ENCODE peak calls at places on chromosomes 2 and 18, in six cellular contexts. One of them, this sample, is unnamed.

GRCh38 chr2:75146903-75147332 is 52.4 kb downstream of the TACR1 start:
- DNase-seq in H1: no peak
- DNase-seq in stomach: no peak
- DNase-seq in IMR-90: peak
- DNase-seq in sigmoid colon: no peak
- DNase-seq in adrenal gland: no peak
- DNase-seq in this sample: peak

GRCh38 chr18:31400191-31400590 is 23.6 kb downstream of the DSG4 start:
- DNase-seq in IMR-90: no peak
- DNase-seq in adrenal gland: no peak
- DNase-seq in stomach: no peak
- DNase-seq in H1: no peak
- DNase-seq in sigmoid colon: no peak
- DNase-seq in this sample: no peak

GRCh38 chr2:207767461-207768167 is 2.1 kb downstream of the FZD5 start:
- DNase-seq in H1: no peak
- DNase-seq in sigmoid colon: peak
- DNase-seq in adrenal gland: peak
- DNase-seq in IMR-90: no peak
- DNase-seq in stomach: peak
- DNase-seq in this sample: peak

GRCh38 chr18:76394780-76395476 is 100.1 kb downstream of the ZNF516 start:
- DNase-seq in H1: no peak
- DNase-seq in adrenal gland: no peak
- DNase-seq in stomach: no peak
- DNase-seq in sigmoid colon: peak
- DNase-seq in IMR-90: peak
- DNase-seq in this sample: no peak

GRCh38 chr2:232550351-232551261 is at the start of the genes EIF4E2 and TIGD1:
- DNase-seq in stomach: peak
- DNase-seq in sigmoid colon: peak
- DNase-seq in IMR-90: peak
- DNase-seq in H1: peak
- DNase-seq in adrenal gland: peak
- DNase-seq in this sample: peak

GRCh38 chr2:60746318-60746717 is 9.8 kb upstream of the PAPOLG start:
- DNase-seq in IMR-90: no peak
- DNase-seq in stomach: no peak
- DNase-seq in H1: no peak
- DNase-seq in sigmoid colon: no peak
- DNase-seq in adrenal gland: no peak
- DNase-seq in this sample: no peak

GRCh38 chr18:23301971-23302370 is 151.1 kb upstream of the RIOK3 start:
- DNase-seq in adrenal gland: no peak
- DNase-seq in stomach: no peak
- DNase-seq in IMR-90: no peak
- DNase-seq in H1: no peak
- DNase-seq in sigmoid colon: no peak
- DNase-seq in this sample: no peak

GRCh38 chr2:201781583-201782051 is 884 bp upstream of the ALS2 start:
- DNase-seq in adrenal gland: peak
- DNase-seq in stomach: no peak
- DNase-seq in H1: peak
- DNase-seq in sigmoid colon: peak
- DNase-seq in IMR-90: no peak
- DNase-seq in this sample: peak

GRCh38 chr2:217685255-217685605 is 317.6 kb downstream of the TNS1 start:
- DNase-seq in stomach: peak
- DNase-seq in H1: no peak
- DNase-seq in adrenal gland: peak
- DNase-seq in IMR-90: peak
- DNase-seq in sigmoid colon: peak
- DNase-seq in this sample: peak

GRCh38 chr2:30366199-30366691 is 80.8 kb upstream of the LCLAT1 start:
- DNase-seq in sigmoid colon: no peak
- DNase-seq in IMR-90: peak
- DNase-seq in stomach: no peak
- DNase-seq in H1: no peak
- DNase-seq in adrenal gland: no peak
- DNase-seq in this sample: no peak

GRCh38 chr18:21686282-21687105 is 18.1 kb downstream of the ABHD3 start:
- DNase-seq in IMR-90: peak
- DNase-seq in H1: no peak
- DNase-seq in adrenal gland: no peak
- DNase-seq in stomach: peak
- DNase-seq in sigmoid colon: no peak
- DNase-seq in this sample: no peak

GRCh38 chr2:43059183-43059897 is 167.1 kb downstream of the ZFP36L2 start:
- DNase-seq in sigmoid colon: peak
- DNase-seq in adrenal gland: peak
- DNase-seq in IMR-90: peak
- DNase-seq in stomach: no peak
- DNase-seq in H1: no peak
- DNase-seq in this sample: peak

GRCh38 chr2:15705310-15705709 is 113.6 kb downstream of the DDX1 start:
- DNase-seq in adrenal gland: no peak
- DNase-seq in IMR-90: no peak
- DNase-seq in stomach: no peak
- DNase-seq in sigmoid colon: no peak
- DNase-seq in H1: no peak
- DNase-seq in this sample: no peak

GRCh38 chr18:55386545-55386944 is 201.4 kb downstream of the TCF4 start:
- DNase-seq in stomach: no peak
- DNase-seq in H1: no peak
- DNase-seq in IMR-90: no peak
- DNase-seq in adrenal gland: no peak
- DNase-seq in sigmoid colon: no peak
- DNase-seq in this sample: no peak

GRCh38 chr2:239115616-239116015 is 267.7 kb downstream of the TWIST2 start:
- DNase-seq in H1: no peak
- DNase-seq in stomach: no peak
- DNase-seq in adrenal gland: no peak
- DNase-seq in IMR-90: no peak
- DNase-seq in sigmoid colon: no peak
- DNase-seq in this sample: no peak

GRCh38 chr18:495017-495416 is 5.5 kb downstream of the COLEC12 start:
- DNase-seq in H1: no peak
- DNase-seq in adrenal gland: no peak
- DNase-seq in IMR-90: peak
- DNase-seq in sigmoid colon: no peak
- DNase-seq in stomach: no peak
- DNase-seq in this sample: no peak

GRCh38 chr2:231932985-231933915 is 7.1 kb upstream of the NPPC start:
- DNase-seq in stomach: peak
- DNase-seq in adrenal gland: no peak
- DNase-seq in sigmoid colon: no peak
- DNase-seq in H1: peak
- DNase-seq in IMR-90: no peak
- DNase-seq in this sample: no peak

GRCh38 chr2:43592443-43592842 is 3.4 kb downstream of the THADA start:
- DNase-seq in stomach: no peak
- DNase-seq in H1: no peak
- DNase-seq in IMR-90: no peak
- DNase-seq in sigmoid colon: no peak
- DNase-seq in adrenal gland: no peak
- DNase-seq in this sample: no peak

GRCh38 chr18:49855711-49856110 is 42.4 kb upstream of the ACAA2 start:
- DNase-seq in IMR-90: no peak
- DNase-seq in adrenal gland: no peak
- DNase-seq in sigmoid colon: no peak
- DNase-seq in H1: no peak
- DNase-seq in stomach: no peak
- DNase-seq in this sample: no peak

GRCh38 chr2:7878786-7879515 is 802.9 kb upstream of the ID2 start:
- DNase-seq in H1: peak
- DNase-seq in adrenal gland: no peak
- DNase-seq in IMR-90: peak
- DNase-seq in sigmoid colon: no peak
- DNase-seq in stomach: no peak
- DNase-seq in this sample: no peak

GRCh38 chr2:70304501-70304900 is 2.6 kb upstream of the FAM136A start:
- DNase-seq in sigmoid colon: no peak
- DNase-seq in stomach: no peak
- DNase-seq in adrenal gland: no peak
- DNase-seq in H1: no peak
- DNase-seq in IMR-90: no peak
- DNase-seq in this sample: no peak

GRCh38 chr2:233466991-233467603 is 99.5 kb downstream of the USP40 start:
- DNase-seq in adrenal gland: peak
- DNase-seq in stomach: peak
- DNase-seq in sigmoid colon: peak
- DNase-seq in H1: no peak
- DNase-seq in IMR-90: no peak
- DNase-seq in this sample: no peak

GRCh38 chr2:176130153-176130916 is 830 bp downstream of the HOXD8 start:
- DNase-seq in H1: peak
- DNase-seq in sigmoid colon: peak
- DNase-seq in adrenal gland: peak
- DNase-seq in stomach: no peak
- DNase-seq in IMR-90: no peak
- DNase-seq in this sample: no peak

GRCh38 chr2:205865794-205866490 is 183.6 kb downstream of the NRP2 start:
- DNase-seq in H1: no peak
- DNase-seq in sigmoid colon: peak
- DNase-seq in adrenal gland: peak
- DNase-seq in IMR-90: no peak
- DNase-seq in stomach: no peak
- DNase-seq in this sample: peak

GRCh38 chr2:8882094-8882493 is 44.7 kb upstream of the KIDINS220 start:
- DNase-seq in H1: peak
- DNase-seq in adrenal gland: no peak
- DNase-seq in stomach: no peak
- DNase-seq in IMR-90: peak
- DNase-seq in sigmoid colon: no peak
- DNase-seq in this sample: no peak

GRCh38 chr2:37323770-37324535 is 680 bp downstream of the PRKD3 start:
- DNase-seq in H1: peak
- DNase-seq in sigmoid colon: peak
- DNase-seq in IMR-90: peak
- DNase-seq in adrenal gland: peak
- DNase-seq in stomach: no peak
- DNase-seq in this sample: peak

GRCh38 chr2:202037086-202037485 is 3.4 kb downstream of the FZD7 start:
- DNase-seq in stomach: no peak
- DNase-seq in IMR-90: peak
- DNase-seq in sigmoid colon: peak
- DNase-seq in H1: no peak
- DNase-seq in adrenal gland: no peak
- DNase-seq in this sample: no peak

GRCh38 chr18:9792565-9793226 is 84.6 kb downstream of the RAB31 start:
- DNase-seq in H1: peak
- DNase-seq in adrenal gland: no peak
- DNase-seq in IMR-90: no peak
- DNase-seq in sigmoid colon: no peak
- DNase-seq in stomach: no peak
- DNase-seq in this sample: no peak

GRCh38 chr18:48913201-48913600 is 37.6 kb downstream of the SMAD7 start:
- DNase-seq in IMR-90: no peak
- DNase-seq in sigmoid colon: peak
- DNase-seq in adrenal gland: no peak
- DNase-seq in stomach: peak
- DNase-seq in H1: no peak
- DNase-seq in this sample: no peak

GRCh38 chr2:27128810-27129571 is 5.4 kb downstream of the ABHD1 start:
- DNase-seq in H1: no peak
- DNase-seq in stomach: no peak
- DNase-seq in adrenal gland: no peak
- DNase-seq in IMR-90: no peak
- DNase-seq in sigmoid colon: no peak
- DNase-seq in this sample: no peak

GRCh38 chr18:11502368-11502767 is 107.0 kb upstream of the SLC35G4 start:
- DNase-seq in adrenal gland: no peak
- DNase-seq in H1: no peak
- DNase-seq in sigmoid colon: no peak
- DNase-seq in stomach: no peak
- DNase-seq in IMR-90: peak
- DNase-seq in this sample: no peak

GRCh38 chr2:85936421-85937068 is 47.8 kb upstream of the ST3GAL5 start:
- DNase-seq in IMR-90: no peak
- DNase-seq in H1: no peak
- DNase-seq in sigmoid colon: no peak
- DNase-seq in adrenal gland: peak
- DNase-seq in stomach: no peak
- DNase-seq in this sample: no peak

GRCh38 chr2:221606369-221606768 is 34.3 kb upstream of the EPHA4 start:
- DNase-seq in H1: no peak
- DNase-seq in adrenal gland: no peak
- DNase-seq in sigmoid colon: no peak
- DNase-seq in IMR-90: no peak
- DNase-seq in stomach: no peak
- DNase-seq in this sample: no peak

GRCh38 chr2:203809084-203809521 is 58.5 kb upstream of the CTLA4 start:
- DNase-seq in adrenal gland: no peak
- DNase-seq in stomach: no peak
- DNase-seq in IMR-90: peak
- DNase-seq in sigmoid colon: no peak
- DNase-seq in H1: no peak
- DNase-seq in this sample: no peak
- H3K27ac ChIP-seq in adrenal gland: no peak
- H3K27ac ChIP-seq in stomach: no peak
- H3K27ac ChIP-seq in IMR-90: peak
- H3K27ac ChIP-seq in sigmoid colon: no peak
- H3K27ac ChIP-seq in H1: no peak
- H3K27ac ChIP-seq in this sample: no peak

GRCh38 chr2:71492112-71492511 is 38.8 kb downstream of the DYSF start:
- DNase-seq in IMR-90: no peak
- DNase-seq in stomach: no peak
- DNase-seq in sigmoid colon: peak
- DNase-seq in adrenal gland: peak
- DNase-seq in H1: no peak
- DNase-seq in this sample: no peak
- TF ChIP-seq POLR2A in IMR-90: no peak
- TF ChIP-seq POLR2A in stomach: no peak
- TF ChIP-seq POLR2A in sigmoid colon: no peak
- TF ChIP-seq POLR2A in adrenal gland: no peak
- TF ChIP-seq POLR2A in H1: no peak
- TF ChIP-seq POLR2A in this sample: no peak

DNA sequence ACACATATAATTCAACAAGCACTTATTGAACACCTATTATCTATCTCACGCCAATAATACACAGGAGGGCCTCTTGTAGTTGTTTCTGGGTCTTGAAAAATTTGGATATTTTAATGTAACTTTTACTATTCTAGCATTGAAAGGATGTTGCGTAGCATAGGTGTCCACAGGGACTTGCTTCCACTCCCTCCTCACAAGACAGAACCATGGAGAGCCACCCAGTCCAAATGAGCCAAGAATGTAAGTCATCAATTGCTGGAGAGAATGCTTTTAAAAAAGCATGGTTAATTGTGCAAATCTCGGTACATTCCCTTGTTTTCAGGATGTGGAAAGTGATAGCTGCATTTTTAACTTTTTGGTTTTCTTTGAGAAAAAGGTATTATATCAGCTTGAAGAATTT is 46.8 kb downstream of the DOCK10 start:
- DNase-seq in IMR-90: no peak
- DNase-seq in stomach: no peak
- DNase-seq in adrenal gland: no peak
- DNase-seq in H1: no peak
- DNase-seq in sigmoid colon: no peak
- DNase-seq in this sample: no peak
- TF ChIP-seq CTCF in IMR-90: no peak
- TF ChIP-seq CTCF in stomach: no peak
- TF ChIP-seq CTCF in adrenal gland: no peak
- TF ChIP-seq CTCF in H1: no peak
- TF ChIP-seq CTCF in sigmoid colon: no peak
- TF ChIP-seq CTCF in this sample: no peak

GRCh38 chr2:172445851-172446250 is 18.5 kb downstream of the ITGA6 start:
- DNase-seq in adrenal gland: no peak
- DNase-seq in stomach: no peak
- DNase-seq in H1: no peak
- DNase-seq in IMR-90: peak
- DNase-seq in sigmoid colon: no peak
- DNase-seq in this sample: peak
- H3K27ac ChIP-seq in adrenal gland: no peak
- H3K27ac ChIP-seq in stomach: peak
- H3K27ac ChIP-seq in H1: no peak
- H3K27ac ChIP-seq in IMR-90: no peak
- H3K27ac ChIP-seq in sigmoid colon: no peak
- H3K27ac ChIP-seq in this sample: peak

This sample was measured in prostate gland.